ENCODE peak calls at places on chromosome 14, in four cellular contexts. W is GM12878, O is K562, K is HepG2. B is an unnamed sample.

GRCh38 chr14:24095196-24096068 is 1.3 kb downstream of the PCK2 start:
- DNase-seq in K (peak), W (peak), O (peak), B (peak)

GRCh38 chr14:56817396-56817921 is 7.2 kb upstream of the OTX2 start:
- DNase-seq in K (no peak), O (no peak), W (no peak), B (no peak)

GRCh38 chr14:91732859-91733477 is 1.1 kb upstream of the CATSPERB start:
- DNase-seq in W (no peak), O (no peak), K (no peak), B (no peak)

GRCh38 chr14:55914771-55915170 is 203.4 kb upstream of the PELI2 start:
- DNase-seq in W (no peak), K (no peak), O (no peak), B (no peak)

GRCh38 chr14:36700656-36701055 is 39.0 kb downstream of the PAX9 start:
- DNase-seq in K (no peak), W (no peak), O (no peak), B (no peak)

GRCh38 chr14:101454229-101454628 is 107.1 kb upstream of the DIO3 start:
- DNase-seq in W (no peak), K (no peak), O (no peak), B (no peak)

GRCh38 chr14:75042040-75042439 is 9.2 kb downstream of the MLH3 start:
- DNase-seq in O (no peak), K (no peak), W (no peak), B (peak)

GRCh38 chr14:56118611-56119181 is 485 bp downstream of the PELI2 start:
- DNase-seq in K (no peak), O (peak), W (no peak), B (peak)

GRCh38 chr14:76922599-76922998 is 96.4 kb downstream of the LRRC74A start:
- DNase-seq in K (no peak), W (no peak), O (no peak), B (no peak)

GRCh38 chr14:90409209-90409730 is 12.4 kb downstream of the CALM1 start:
- DNase-seq in W (no peak), K (no peak), O (no peak), B (peak)

GRCh38 chr14:68815288-68816182 is 22.7 kb upstream of the ZFP36L1 start:
- DNase-seq in K (no peak), O (no peak), W (no peak), B (peak)

GRCh38 chr14:103710771-103711392 is 4.4 kb downstream of the XRCC3 start:
- DNase-seq in W (no peak), K (no peak), O (no peak), B (no peak)

GRCh38 chr14:22095845-22096510 is 422.4 kb upstream of the OR4E1 start:
- DNase-seq in O (no peak), W (no peak), K (peak), B (no peak)

GRCh38 chr14:37237094-37237493 is 39.4 kb downstream of the MIPOL1 start:
- DNase-seq in O (no peak), W (no peak), K (no peak), B (no peak)

GRCh38 chr14:39442293-39442692 is 10.1 kb upstream of the FBXO33 start:
- DNase-seq in W (no peak), K (no peak), O (no peak), B (no peak)

GRCh38 chr14:67746927-67747326 is 45.2 kb downstream of the RDH12 start:
- DNase-seq in W (peak), O (no peak), K (no peak), B (no peak)

GRCh38 chr14:93984070-93984469 is 7.7 kb upstream of the ASB2 start:
- DNase-seq in K (no peak), O (no peak), W (no peak), B (no peak)

GRCh38 chr14:71692496-71692895 is 239.7 kb upstream of the RGS6 start:
- DNase-seq in O (no peak), W (no peak), K (no peak), B (peak)

GRCh38 chr14:95741051-95741490 is 27.1 kb upstream of the TCL1A start:
- DNase-seq in O (no peak), W (no peak), K (no peak), B (no peak)

GRCh38 chr14:35051796-35052195 is 5.7 kb downstream of the FAM177A1 start:
- DNase-seq in O (no peak), W (no peak), K (peak), B (no peak)

GRCh38 chr14:95562892-95563685 is 28.2 kb downstream of the GLRX5 start:
- DNase-seq in W (no peak), K (peak), O (no peak), B (peak)

GRCh38 chr14:59123975-59124374 is 64.5 kb upstream of the DAAM1 start:
- DNase-seq in K (no peak), W (no peak), O (no peak), B (no peak)

DNA sequence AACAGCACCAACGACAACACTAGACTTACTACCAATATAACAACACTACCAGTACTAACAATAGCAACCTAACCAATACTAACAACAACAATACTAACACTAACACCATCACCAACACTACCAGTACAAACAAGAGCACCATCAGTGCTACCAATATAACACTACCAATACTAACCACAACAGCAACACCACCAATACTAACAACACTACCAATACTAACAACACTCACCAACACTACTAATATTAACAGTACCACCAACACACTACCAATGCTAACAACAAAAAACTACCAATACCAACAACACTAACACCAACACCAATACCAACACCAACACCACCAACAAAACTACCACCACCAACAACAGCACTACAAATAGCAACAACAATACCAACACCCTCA is 25.1 kb downstream of the PTGER2 start:
- DNase-seq in O (no peak), W (no peak), K (no peak), B (no peak)
- TF ChIP-seq MYC in O (no peak), W (no peak), K (no peak), B (no peak)

GRCh38 chr14:102588821-102589220 is 3.6 kb upstream of the RCOR1 start:
- DNase-seq in K (no peak), W (no peak), O (no peak), B (no peak)

GRCh38 chr14:102584871-102585869 is 7.3 kb upstream of the RCOR1 start:
- DNase-seq in O (peak), W (no peak), K (no peak), B (peak)

GRCh38 chr14:102589761-102590290 is 2.6 kb upstream of the RCOR1 start:
- DNase-seq in K (no peak), O (no peak), W (no peak), B (no peak)

GRCh38 chr14:102583726-102584125 is 8.7 kb upstream of the RCOR1 start:
- DNase-seq in O (no peak), W (no peak), K (no peak), B (no peak)

DNA sequence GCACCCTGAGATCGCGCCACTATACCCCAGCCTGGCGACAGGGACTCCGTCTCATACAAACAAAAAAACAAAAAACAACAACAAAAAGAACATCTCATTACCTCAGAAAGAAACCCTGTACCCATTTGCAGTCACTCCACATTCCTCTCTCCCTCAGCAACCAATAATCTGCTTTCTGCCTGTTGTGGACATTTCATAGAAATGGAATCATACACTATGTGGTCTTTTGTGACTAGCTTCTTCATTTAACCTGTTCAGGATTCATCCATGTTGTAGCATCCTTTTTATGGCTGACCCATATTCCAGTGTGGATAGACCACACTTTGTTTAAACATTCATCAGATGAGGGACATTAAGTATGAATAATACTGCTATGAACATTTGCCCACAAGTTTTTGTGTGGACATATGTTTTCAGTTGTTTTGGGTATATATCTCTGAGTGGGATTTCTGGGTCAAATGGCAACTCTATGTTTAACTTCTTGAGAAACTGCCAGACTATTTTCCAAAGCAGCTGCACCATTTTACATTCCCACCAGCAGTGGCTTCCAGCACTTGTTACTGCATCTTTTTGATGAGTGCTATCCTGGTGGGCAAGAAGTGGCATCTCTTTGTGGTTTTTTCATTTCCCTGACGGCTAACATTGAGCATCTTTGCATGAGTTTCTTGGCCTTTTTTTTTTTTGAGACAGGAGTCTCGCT is 5.9 kb upstream of the RCOR1 start:
- DNase-seq in W (no peak), O (no peak), K (no peak), B (no peak)
- TF ChIP-seq CTCF in W (no peak), O (no peak), K (no peak), B (no peak)

DNA sequence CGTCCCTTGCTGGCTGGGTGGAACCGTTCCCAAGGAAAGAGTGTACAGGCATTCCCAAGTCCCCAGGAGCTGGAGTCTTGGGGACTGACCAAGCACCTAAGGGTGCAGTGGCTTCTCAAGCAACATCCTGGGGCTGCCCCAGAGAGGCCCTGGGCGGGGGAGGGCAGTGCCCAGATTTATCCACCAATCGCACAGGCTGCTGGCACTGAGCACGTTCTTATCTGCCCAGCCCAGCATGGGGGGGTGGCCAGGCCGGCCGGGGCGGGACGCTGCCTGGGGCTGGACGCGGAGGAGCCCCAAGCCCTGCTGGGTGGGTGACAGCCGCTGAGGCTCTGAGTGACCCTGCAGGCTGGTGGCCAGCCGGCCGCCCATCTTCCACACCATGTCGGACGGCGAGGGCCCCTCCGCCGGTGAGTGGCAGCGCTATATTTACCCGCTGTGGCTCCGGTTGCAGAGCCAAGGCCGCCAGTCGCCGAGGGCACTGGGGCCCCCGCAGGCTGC is 53.4 kb downstream of the CYP46A1 start:
- DNase-seq in W (no peak), K (no peak), O (no peak), B (peak)
- TF ChIP-seq POLR2AphosphoS5 in W (no peak), K (no peak), O (no peak), B (no peak)

DNA sequence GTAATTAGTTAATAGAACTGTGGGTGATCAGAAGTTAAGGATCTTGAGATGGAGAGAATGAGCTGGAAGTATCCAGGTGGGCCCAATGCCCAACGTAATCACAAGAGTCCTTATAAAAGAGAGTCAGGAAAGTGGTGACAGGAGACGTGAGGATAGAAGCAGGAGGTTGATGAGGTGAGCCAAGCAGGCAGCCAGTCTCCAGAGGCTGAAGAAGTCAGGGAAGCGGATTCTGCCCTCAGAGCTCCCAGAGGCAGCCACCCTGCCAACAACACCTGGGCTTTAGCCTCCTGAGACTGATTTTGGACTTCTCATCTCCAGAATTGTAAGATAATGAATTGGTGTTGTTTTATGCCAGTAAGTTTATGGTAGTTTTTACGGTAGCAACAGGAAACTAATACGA is 10.1 kb upstream of the SAV1 start:
- DNase-seq in O (no peak), W (no peak), K (no peak), B (no peak)
- TF ChIP-seq MYC in O (no peak), W (no peak), K (no peak), B (no peak)

GRCh38 chr14:60215520-60216195 is 33.4 kb upstream of the PPM1A start:
- DNase-seq in K (no peak), O (no peak), W (no peak), B (no peak)
- TF ChIP-seq CTCF in K (no peak), O (no peak), W (no peak), B (no peak)

DNA sequence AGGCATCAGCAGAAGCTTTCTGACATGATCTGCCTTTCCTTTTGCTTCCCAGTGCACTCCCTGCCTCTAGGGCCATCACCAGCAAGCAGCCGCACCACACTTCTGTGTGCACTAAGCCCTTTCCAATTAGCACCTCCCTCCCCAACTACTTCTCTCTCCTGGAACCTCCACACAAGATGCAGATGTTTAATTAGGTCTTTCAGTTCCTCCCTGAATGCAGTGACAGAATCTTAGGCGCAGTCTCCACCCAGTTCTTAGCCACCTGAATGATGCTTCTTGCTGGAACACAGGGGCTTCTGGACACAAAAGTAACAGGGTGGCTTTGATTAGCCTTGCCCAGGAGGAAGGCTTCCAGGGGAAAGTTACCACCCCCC is 32.9 kb downstream of the NIN start:
- DNase-seq in O (no peak), K (no peak), W (peak), B (no peak)
- TF ChIP-seq POLR2AphosphoS5 in O (no peak), K (no peak), W (no peak), B (no peak)

GRCh38 chr14:31188744-31189143 is 18.8 kb downstream of the HECTD1 start:
- DNase-seq in W (no peak), K (no peak), O (no peak), B (no peak)

GRCh38 chr14:31190220-31190605 is 17.4 kb downstream of the HECTD1 start:
- DNase-seq in W (no peak), K (no peak), O (no peak), B (no peak)

GRCh38 chr14:31194095-31194494 is 13.5 kb downstream of the HECTD1 start:
- DNase-seq in W (no peak), O (no peak), K (no peak), B (no peak)

GRCh38 chr14:31190717-31191263 is 16.8 kb downstream of the HECTD1 start:
- DNase-seq in K (no peak), O (no peak), W (no peak), B (no peak)

DNA sequence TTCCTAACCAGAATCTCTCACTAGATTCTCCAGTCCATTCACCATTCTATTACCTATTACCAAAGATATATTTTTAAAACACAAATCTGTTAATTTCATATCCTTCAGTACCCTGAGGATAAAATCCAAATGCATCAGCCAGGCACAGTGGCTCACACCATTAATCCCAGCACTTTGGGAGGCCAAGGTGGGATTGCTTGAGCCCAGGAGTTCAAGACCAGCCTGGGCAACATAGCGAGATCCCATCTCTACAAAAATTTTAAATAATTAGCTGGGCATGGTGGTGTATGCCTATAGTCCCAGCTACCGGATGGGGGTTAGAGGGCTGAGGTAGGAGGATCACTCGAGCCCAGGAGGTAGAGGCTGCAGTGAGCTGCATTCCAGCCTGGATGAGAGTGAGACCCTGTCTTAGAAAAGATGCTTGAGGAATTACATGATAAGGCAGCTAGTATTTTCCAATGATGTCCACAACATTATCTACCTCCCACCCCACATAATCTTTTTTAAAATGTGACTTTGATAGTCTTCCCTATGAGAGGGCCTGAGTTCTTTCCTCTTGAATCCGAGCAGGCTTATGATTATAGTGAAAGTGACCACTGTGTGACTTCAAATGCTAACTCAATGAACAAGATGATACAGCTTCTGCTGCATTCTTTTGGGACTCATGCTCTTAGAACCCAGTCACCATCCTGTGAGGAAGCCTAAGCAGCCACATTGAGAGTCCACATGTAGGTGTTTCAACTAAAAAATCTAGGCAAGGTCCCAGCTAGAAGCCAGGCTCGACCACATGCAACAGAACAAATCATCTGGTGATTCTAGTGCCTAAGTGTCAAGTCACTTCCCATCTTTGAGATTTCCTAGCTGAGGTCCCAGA is 18.0 kb downstream of the HECTD1 start:
- DNase-seq in K (no peak), W (no peak), O (no peak), B (no peak)
- TF ChIP-seq MYC in K (no peak), W (no peak), O (no peak), B (no peak)

DNA sequence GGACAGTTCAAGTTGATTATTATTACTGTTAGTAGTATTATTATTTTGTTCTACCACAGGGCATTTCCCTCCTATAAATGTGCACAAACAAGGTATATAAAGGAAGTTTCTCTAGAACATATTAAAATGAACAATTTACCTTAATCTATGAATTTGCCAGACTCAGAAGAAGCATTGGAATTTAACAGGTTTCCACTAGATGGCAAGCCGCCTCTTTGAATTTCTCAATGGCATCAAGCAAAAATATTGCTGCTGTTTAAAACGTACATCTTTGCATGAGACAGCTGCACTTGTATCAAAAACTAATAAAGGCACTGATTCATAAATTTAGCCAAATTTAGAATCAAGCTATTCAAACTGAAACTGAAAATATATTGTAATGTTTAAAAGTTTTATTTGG is 34.6 kb upstream of the MIS18BP1 start:
- DNase-seq in W (no peak), K (no peak), O (no peak), B (no peak)
- TF ChIP-seq CTCF in W (no peak), K (no peak), O (peak), B (no peak)

DNA sequence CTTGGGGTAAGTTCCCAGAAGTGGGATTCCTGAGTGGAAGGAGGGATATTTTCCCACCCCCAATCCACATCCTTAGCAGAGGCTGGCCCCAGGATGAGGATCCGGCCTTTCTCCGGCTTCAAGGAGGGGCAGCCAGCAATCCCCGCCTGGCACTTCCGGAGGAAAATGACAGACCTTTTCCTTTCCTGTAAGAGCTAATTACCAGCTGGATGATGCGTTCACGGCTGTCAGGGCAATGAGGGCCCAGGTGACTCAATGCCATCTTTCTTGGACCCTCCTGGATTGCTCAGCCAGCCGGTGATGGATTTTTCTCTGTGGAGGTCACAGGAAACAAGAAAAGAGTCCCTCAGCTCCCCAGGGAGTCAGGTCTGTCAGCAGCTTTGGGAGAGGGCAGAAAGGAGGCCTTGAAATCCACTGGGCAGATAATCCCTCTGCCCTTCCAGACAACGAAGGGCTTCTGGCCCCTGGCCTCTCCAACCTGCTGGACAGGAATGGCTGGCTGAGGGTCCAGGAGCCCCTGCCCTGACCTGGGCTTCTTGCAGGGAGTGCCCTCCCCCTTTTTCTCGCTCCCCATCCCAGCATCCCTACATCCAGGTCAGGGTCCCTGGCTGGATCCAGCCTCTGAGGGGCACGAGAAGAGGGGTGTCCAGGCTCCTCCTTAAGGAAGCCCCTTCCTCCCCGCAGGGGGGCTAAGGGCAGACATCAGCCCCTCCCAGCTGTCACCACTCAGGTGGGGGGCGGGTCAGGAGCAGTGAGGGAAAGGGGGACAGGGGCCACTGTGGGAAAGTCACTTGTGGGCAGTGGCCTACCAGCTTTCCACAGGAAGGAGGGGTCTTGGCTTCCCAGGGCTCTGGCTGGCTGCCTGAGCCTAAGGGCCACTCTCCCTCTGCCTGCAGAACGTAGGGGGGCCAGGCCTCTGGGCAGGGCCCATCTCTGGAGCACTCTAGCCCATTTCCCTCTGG is 16.1 kb upstream of the CCDC85C start:
- DNase-seq in K (no peak), O (no peak), W (no peak), B (peak)
- TF ChIP-seq POLR2AphosphoS5 in K (no peak), O (no peak), W (no peak), B (peak)

B was measured in endothelial cell of umbilical vein.